ENCODE peak calls at places on chromosome 1, in five cellular contexts. B is uterus; L is breast epithelium; W is effector memory CD4-positive, alpha-beta T cell; G is CD4-positive, CD25-positive, alpha-beta regulatory T cell. V is an unnamed sample.

GRCh38 chr1:9811239-9811966 is 12.4 kb downstream of the CLSTN1 start:
- DNase-seq in B (no peak), W (no peak), G (no peak), L (no peak), V (no peak)

GRCh38 chr1:236284291-236284711 is 2.5 kb upstream of the ERO1B start:
- DNase-seq in W (no peak), B (no peak), G (no peak), L (no peak), V (no peak)

GRCh38 chr1:8040586-8040985 is 14.5 kb upstream of the ERRFI1 start:
- DNase-seq in G (no peak), B (no peak), W (no peak), L (peak), V (no peak)

GRCh38 chr1:35575401-35575958 is 2.4 kb downstream of the TFAP2E start:
- DNase-seq in B (no peak), W (no peak), G (no peak), L (peak), V (no peak)

GRCh38 chr1:239833709-239834108 is 258.0 kb upstream of the FMN2 start:
- DNase-seq in W (no peak), B (no peak), L (no peak), G (no peak), V (no peak)

GRCh38 chr1:222026280-222026679 is 284.4 kb upstream of the DUSP10 start:
- DNase-seq in B (no peak), W (no peak), L (no peak), G (no peak), V (no peak)

GRCh38 chr1:24178404-24178803 is 8.7 kb downstream of the IFNLR1 start:
- DNase-seq in W (no peak), G (no peak), B (no peak), L (no peak), V (no peak)

GRCh38 chr1:186950547-186950946 is 121.8 kb downstream of the PLA2G4A start:
- DNase-seq in B (no peak), G (no peak), L (no peak), W (no peak), V (no peak)

DNA sequence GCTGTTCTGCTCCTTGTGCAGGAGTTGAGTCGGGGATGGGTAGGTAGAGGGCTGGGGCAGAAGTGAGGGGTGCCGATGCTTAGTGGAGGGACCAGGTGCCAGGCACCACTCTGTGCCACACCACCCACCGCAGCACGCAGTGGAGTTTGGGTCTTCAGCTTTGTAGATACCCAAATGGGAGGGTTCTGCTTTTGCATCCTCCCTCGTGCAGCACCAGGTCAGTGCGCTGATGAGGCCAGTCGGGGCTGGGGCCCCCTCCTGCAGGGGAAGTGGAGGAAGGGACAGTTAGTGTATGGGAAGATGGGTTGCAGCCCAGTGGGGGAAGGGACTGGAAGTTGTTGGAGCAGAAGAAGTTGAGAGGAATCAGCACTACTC is 244.0 kb downstream of the RHOU start:
- DNase-seq in L (no peak), B (no peak), G (no peak), W (no peak), V (no peak)
- H3K4me3 ChIP-seq in L (no peak), B (no peak), G (no peak), W (no peak), V (no peak)

GRCh38 chr1:201946224-201946908 is at the start of gene LMOD1:
- DNase-seq in G (no peak), W (no peak), B (peak), L (peak), V (no peak)
- H3K4me3 ChIP-seq in G (no peak), W (no peak), B (peak), L (peak), V (no peak)

DNA sequence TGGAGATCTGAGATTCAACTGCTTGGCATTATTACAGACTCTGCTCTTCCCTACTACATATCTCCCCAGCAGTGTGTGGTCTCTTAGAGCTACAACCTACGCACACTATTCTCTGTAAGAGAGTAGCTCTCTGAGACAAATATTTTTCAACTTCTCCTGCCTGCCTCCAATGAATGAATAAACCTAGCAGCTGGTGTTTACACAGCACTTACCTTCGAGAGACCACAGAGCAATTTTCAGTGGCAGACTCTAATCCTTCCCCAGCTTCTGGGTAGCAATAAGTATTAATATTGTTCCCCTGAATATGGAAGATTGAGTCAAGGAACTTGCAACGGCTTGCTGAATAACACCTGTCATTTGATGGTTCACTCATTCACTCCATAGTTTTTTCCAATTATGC is 350.9 kb upstream of the SPAG17 start:
- DNase-seq in W (no peak), G (no peak), B (no peak), L (no peak), V (no peak)
- H3K4me3 ChIP-seq in W (no peak), G (no peak), B (no peak), L (no peak), V (no peak)

DNA sequence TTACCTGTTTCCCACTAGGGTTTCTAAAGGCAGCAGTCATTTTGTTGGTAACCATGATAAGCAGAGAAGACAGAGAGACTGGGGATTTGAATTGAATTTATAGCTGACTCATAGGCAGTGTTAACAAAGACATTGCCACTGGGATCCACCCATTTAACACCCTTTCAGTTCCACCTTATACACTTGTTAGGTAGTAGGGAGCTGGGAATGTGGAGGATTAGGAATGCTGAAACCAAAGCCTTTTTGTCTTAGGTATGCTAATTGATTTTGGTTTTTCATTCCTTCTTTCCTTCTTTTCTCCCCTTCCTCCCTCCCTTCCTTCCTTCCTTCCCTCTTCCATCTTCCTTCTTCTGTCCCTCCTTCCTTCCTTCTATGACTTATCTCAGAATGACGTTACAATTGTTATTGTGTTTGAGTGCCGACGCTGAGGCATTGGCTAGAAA is 7.5 kb upstream of the EVI5 start:
- DNase-seq in L (no peak), B (no peak), G (no peak), W (no peak), V (no peak)
- H3K4me3 ChIP-seq in L (no peak), B (no peak), G (no peak), W (no peak), V (no peak)

GRCh38 chr1:41806472-41807155 is 112.1 kb downstream of the HIVEP3 start:
- DNase-seq in G (no peak), B (no peak), L (no peak), W (peak), V (peak)

GRCh38 chr1:41809716-41810115 is 109.0 kb downstream of the HIVEP3 start:
- DNase-seq in G (no peak), L (no peak), B (no peak), W (no peak), V (no peak)

GRCh38 chr1:41805771-41806471 is 112.8 kb downstream of the HIVEP3 start:
- DNase-seq in W (no peak), G (no peak), L (no peak), B (no peak), V (peak)

GRCh38 chr1:41810446-41810845 is 108.3 kb downstream of the HIVEP3 start:
- DNase-seq in W (no peak), B (no peak), G (no peak), L (no peak), V (peak)

GRCh38 chr1:41807390-41807789 is 111.3 kb downstream of the HIVEP3 start:
- DNase-seq in G (no peak), B (no peak), L (no peak), W (no peak), V (no peak)
- H3K4me3 ChIP-seq in G (peak), B (no peak), L (no peak), W (no peak), V (peak)

GRCh38 chr1:223143760-223144248 is 756 bp upstream of the TLR5 start:
- DNase-seq in W (no peak), L (no peak), B (peak), G (peak), V (no peak)
- H3K4me3 ChIP-seq in W (peak), L (peak), B (no peak), G (peak), V (peak)

GRCh38 chr1:202162418-202163280 is 2.2 kb upstream of the PTPN7 start:
- DNase-seq in B (no peak), G (no peak), L (no peak), W (peak), V (peak)

GRCh38 chr1:202162049-202162417 is 1.6 kb upstream of the PTPN7 start:
- DNase-seq in G (peak), W (peak), B (no peak), L (no peak), V (peak)

GRCh38 chr1:202159534-202160371 is 649 bp downstream of the PTPN7 start:
- DNase-seq in L (no peak), G (no peak), B (no peak), W (peak), V (peak)

GRCh38 chr1:202160377-202160940 is at the start of gene PTPN7:
- DNase-seq in B (no peak), L (no peak), G (peak), W (peak), V (peak)

GRCh38 chr1:202161151-202162048 is 998 bp upstream of the PTPN7 start:
- DNase-seq in W (no peak), B (no peak), L (no peak), G (no peak), V (no peak)
- H3K4me3 ChIP-seq in W (peak), B (no peak), L (no peak), G (peak), V (peak)

DNA sequence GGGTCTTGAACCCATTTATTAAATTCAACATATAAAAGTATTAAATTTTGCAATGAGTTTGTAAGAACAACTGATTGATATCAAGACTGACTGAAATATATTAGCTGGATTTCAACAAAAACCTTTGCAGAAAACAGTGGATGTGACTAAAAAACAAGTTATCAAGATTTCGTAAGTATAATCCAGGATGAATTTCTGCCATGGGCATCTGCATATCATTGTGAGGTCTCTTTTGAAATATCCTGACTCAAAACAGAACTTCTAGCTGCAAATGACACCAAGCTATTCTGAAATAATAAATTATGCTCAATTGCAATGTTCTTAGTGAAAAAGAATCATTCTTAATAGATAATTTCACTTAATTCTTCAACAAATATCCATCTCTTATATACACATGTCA is 52.7 kb downstream of the CD34 start:
- DNase-seq in B (no peak), W (no peak), G (no peak), L (no peak), V (no peak)
- H3K4me3 ChIP-seq in B (no peak), W (no peak), G (no peak), L (no peak), V (no peak)

DNA sequence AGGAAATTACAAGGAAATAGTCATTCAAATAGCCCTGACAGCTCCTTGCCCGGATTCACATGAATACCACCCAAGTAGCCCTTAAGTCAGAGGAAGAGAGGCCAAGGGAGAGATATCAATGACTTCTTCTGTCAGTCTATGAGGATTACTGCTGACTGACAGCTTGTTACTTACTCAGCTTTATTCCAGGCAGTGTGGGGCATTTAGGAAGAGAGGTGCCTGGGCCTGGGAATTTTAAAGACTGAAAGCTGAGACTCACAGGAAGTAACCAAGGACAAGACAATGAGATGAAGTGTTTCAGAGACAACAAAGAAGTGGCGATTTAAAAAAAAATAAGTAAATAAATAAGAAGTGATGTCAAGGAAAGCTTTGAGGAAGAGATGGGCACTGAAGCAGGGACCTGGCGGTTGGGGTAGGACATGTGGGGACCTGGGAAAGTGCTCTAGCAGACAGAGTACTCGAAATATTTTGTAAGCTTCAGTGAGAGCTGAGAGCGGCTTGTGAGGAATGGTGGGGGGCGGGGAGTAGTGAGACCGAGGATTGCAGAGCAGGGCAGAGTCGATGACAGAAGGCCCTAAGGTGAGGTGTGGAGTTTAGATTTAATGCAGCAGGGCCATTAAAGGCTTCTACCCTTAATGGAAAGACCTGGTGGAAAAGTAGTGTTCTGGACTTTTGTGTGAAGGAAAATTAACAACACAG is 58.9 kb downstream of the ST3GAL3 start:
- DNase-seq in G (no peak), W (no peak), B (no peak), L (no peak), V (no peak)
- H3K4me3 ChIP-seq in G (no peak), W (no peak), B (no peak), L (no peak), V (no peak)